ENCODE peak calls at places on chromosome 9, in six cellular contexts. C is A549, S is stomach, B is GM12878, E is HepG2, R is tibial nerve. G is an unnamed sample.

GRCh38 chr9:123365881-123366528 is 10.0 kb downstream of the CRB2 start:
- DNase-seq in R (no peak), B (no peak), C (no peak), E (no peak), S (no peak), G (no peak)

GRCh38 chr9:19456996-19457693 is 48.3 kb downstream of the ACER2 start:
- DNase-seq in C (peak; percentile 68), R (peak; percentile 85), S (peak; percentile 68), B (peak; percentile 46), E (peak; percentile 66), G (peak; percentile 74)

GRCh38 chr9:127540664-127541041 is 71.4 kb upstream of the STXBP1 start:
- DNase-seq in B (no peak), E (no peak), C (no peak), R (no peak), S (peak; percentile 71), G (no peak)

GRCh38 chr9:113828211-113828610 is 47.9 kb upstream of the ZNF618 start:
- DNase-seq in R (no peak), B (no peak), S (no peak), C (no peak), E (no peak), G (no peak)

GRCh38 chr9:94649100-94649855 is 10.0 kb upstream of the FBP1 start:
- DNase-seq in C (peak; percentile 55), E (no peak), R (peak; percentile 25), B (no peak), S (no peak), G (no peak)

GRCh38 chr9:132538071-132538470 is 44.3 kb upstream of the BARHL1 start:
- DNase-seq in E (no peak), C (peak; percentile 16), S (no peak), B (no peak), R (no peak), G (no peak)

GRCh38 chr9:114166606-114167572 is 11.6 kb downstream of the COL27A1 start:
- DNase-seq in C (no peak), R (no peak), E (no peak), S (no peak), B (no peak), G (no peak)

GRCh38 chr9:88725300-88726024 is 190.5 kb downstream of the NXNL2 start:
- DNase-seq in B (no peak), E (no peak), C (no peak), R (no peak), S (no peak), G (no peak)

GRCh38 chr9:73153793-73154227 is 2.1 kb downstream of the ANXA1 start:
- DNase-seq in E (no peak), R (no peak), C (peak; percentile 68), B (no peak), S (no peak), G (no peak)

GRCh38 chr9:99430301-99430700 is 208.2 kb downstream of the SEC61B start:
- DNase-seq in E (no peak), R (no peak), B (no peak), S (no peak), C (no peak), G (no peak)

GRCh38 chr9:98801562-98801961 is 5.2 kb upstream of the ANKS6 start:
- DNase-seq in S (no peak), E (no peak), R (no peak), B (no peak), C (no peak), G (no peak)

GRCh38 chr9:110777201-110777842 is 108.7 kb downstream of the MUSK start:
- DNase-seq in S (no peak), C (no peak), R (no peak), E (no peak), B (no peak), G (no peak)

GRCh38 chr9:113541019-113541900 is 77.7 kb downstream of the RGS3 start:
- DNase-seq in B (no peak), S (peak; percentile 69), R (no peak), E (peak; percentile 37), C (peak; percentile 60), G (no peak)

GRCh38 chr9:81690251-81690851 is 1.0 kb upstream of the TLE1 start:
- DNase-seq in E (no peak), C (peak; percentile 59), B (no peak), R (peak; percentile 16), S (peak; percentile 70), G (peak; percentile 61)

GRCh38 chr9:129752915-129753724 is at the start of gene PTGES:
- DNase-seq in E (no peak), R (peak; percentile 53), S (peak; percentile 69), C (peak; percentile 79), B (no peak), G (peak; percentile 61)

GRCh38 chr9:4815381-4815956 is 22.7 kb downstream of the RCL1 start:
- DNase-seq in C (no peak), R (no peak), S (no peak), B (no peak), E (no peak), G (no peak)

GRCh38 chr9:120904999-120905793 is 21.4 kb downstream of the TRAF1 start:
- DNase-seq in B (no peak), S (no peak), E (no peak), R (no peak), C (no peak), G (no peak)

GRCh38 chr9:75064307-75065025 is 23.5 kb downstream of the NMRK1 start:
- DNase-seq in C (no peak), B (no peak), E (no peak), S (no peak), R (no peak), G (no peak)

GRCh38 chr9:120544441-120544840 is 35.5 kb downstream of the CDK5RAP2 start:
- DNase-seq in S (no peak), C (no peak), R (peak; percentile 22), E (no peak), B (no peak), G (no peak)

GRCh38 chr9:32264171-32264862 is 120.1 kb upstream of the ACO1 start:
- DNase-seq in C (no peak), B (no peak), S (no peak), R (no peak), E (peak; percentile 7), G (no peak)

GRCh38 chr9:83266618-83267543 is 203.9 kb upstream of the RASEF start:
- DNase-seq in R (no peak), S (no peak), C (no peak), B (no peak), E (peak; percentile 78), G (peak; percentile 32)

GRCh38 chr9:7336356-7337075 is 463.1 kb downstream of the DMAC1 start:
- DNase-seq in E (no peak), S (no peak), B (no peak), C (peak; percentile 20), R (peak; percentile 16), G (no peak)

GRCh38 chr9:96068511-96068910 is 193.0 kb downstream of the ERCC6L2 start:
- DNase-seq in E (no peak), S (peak; percentile 90), B (no peak), R (peak; percentile 36), C (no peak), G (peak; percentile 78)

DNA sequence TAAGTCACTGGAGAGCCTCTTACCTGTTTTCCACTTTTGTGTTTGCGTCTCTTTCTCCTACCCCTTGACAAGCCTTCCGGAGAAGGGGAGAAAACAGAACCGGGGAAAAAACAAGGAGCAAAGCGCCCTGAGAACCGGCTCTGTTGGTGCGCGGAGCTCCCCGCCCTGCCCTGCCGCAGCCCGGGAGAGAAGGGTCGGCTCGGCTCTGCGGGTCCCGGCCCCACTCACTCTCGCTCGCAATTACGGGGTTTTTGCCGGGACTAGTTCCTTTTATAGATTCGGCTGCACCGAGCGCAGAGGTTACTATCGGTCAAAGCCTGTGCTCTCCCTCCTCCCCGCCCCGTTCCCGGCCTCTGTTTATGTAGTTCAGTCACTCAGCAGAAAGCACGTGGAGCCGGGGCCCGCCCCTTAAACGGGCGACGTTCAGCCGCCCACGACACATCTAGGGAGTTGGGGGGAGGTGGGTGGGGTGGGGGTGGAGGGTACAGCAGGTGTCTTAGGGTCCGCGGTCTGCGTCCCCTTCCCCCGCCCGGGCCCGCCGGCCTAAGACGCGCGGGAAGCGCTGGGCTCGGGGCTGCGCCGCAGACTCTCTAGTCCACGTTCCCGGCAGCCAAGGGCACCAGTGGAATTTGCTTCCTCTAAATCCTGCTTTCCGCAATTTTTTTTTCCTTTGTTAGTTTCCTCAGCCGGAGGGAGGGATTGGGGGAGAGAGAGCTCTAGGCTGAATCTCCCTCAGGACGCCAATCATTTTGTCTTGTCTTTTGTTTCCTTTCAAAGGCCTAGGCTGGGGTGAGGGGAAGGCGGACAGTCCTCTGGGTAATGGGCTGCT is at the start of gene ABCA1:
- DNase-seq in E (peak; percentile 85), R (peak; percentile 96), C (peak; percentile 79), B (no peak), S (peak; percentile 91), G (peak; percentile 91)
- TF ChIP-seq POLR2A in E (peak; percentile 94), R (peak; percentile 20), C (peak; percentile 13), B (no peak), S (no peak), G (peak; percentile 27)

GRCh38 chr9:68523367-68523936 is 17.2 kb downstream of the TMEM252 start:
- DNase-seq in S (no peak), E (no peak), B (no peak), C (no peak), R (no peak), G (no peak)
- TF ChIP-seq EP300 in S (no peak), E (no peak), B (no peak), C (no peak), R (no peak), G (no peak)

DNA sequence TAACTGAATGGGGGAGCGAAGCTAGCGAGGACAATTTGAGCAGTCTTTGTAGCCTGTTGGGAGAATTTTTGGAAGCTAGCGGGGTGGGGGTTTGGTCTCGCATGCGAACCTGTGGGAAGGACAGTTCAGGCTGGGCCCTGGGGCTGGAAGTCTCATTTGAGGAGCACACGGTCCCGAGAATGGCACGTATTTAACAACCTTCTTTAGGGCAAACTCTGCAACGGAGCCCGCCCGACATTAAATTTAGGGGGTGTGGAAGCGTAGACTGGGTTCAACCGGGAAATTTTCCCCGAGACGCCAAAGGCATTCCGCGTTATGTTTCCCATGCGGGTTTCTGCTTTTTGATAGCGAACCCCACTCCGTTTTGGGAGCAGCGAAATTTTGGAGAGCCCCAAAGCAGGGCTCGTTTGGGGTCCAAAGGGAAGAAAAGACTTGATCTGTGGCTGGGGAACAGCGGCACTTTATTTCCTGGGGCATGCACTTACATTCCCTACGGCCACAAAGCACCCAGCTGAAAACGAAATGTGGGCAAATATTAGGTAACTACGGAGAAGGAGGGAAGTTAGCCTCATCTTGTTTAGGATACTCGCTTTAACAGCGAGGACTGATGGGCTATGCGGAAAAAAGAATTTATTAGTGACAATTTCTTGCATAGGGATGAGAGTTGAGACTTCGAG is 35.3 kb upstream of the NFIB start:
- DNase-seq in R (no peak), B (no peak), S (no peak), E (no peak), C (no peak), G (no peak)
- H3K4me1 ChIP-seq in R (peaks cover 6% of the 10 kb centered on the region), B (no peaks in the 10 kb centered on the region), S (peaks cover 73% of the 10 kb centered on the region), E (peaks cover 27% of the 10 kb centered on the region), C (peaks cover 7% of the 10 kb centered on the region), G (peaks cover 4% of the 10 kb centered on the region)

GRCh38 chr9:136940526-136941230 is 3.9 kb downstream of the FBXW5 start:
- DNase-seq in E (no peak), R (no peak), B (no peak), S (no peak), C (no peak), G (peak; percentile 26)
- TF ChIP-seq POLR2A in E (no peak), R (no peak), B (no peak), S (no peak), C (no peak), G (no peak)